ENCODE peak calls at places on chromosome 7, in six cellular contexts. U is spleen; K is CD8-positive, alpha-beta T cell; N is bronchial epithelial cell; I is brain microvascular endothelial cell; Y is K562. Q is an unnamed sample.

GRCh38 chr7:7100432-7100849 is 81.9 kb upstream of the C1GALT1 start:
- DNase-seq in Y (peak; percentile 86), N (peak; percentile 97), I (peak; percentile 28), U (no peak), K (no peak), Q (no peak)

GRCh38 chr7:30224511-30225031 is 59.8 kb upstream of the ZNRF2 start:
- DNase-seq in Y (no peak), U (no peak), K (no peak), N (peak; percentile 92), I (peak; percentile 27), Q (no peak)

GRCh38 chr7:127245582-127245981 is 7.2 kb downstream of the GRM8 start:
- DNase-seq in K (no peak), Y (no peak), I (no peak), N (no peak), U (no peak), Q (no peak)

GRCh38 chr7:75937958-75938786 is 23.2 kb downstream of the POR start:
- DNase-seq in N (no peak), K (no peak), U (no peak), Y (peak; percentile 84), I (peak; percentile 87), Q (no peak)

GRCh38 chr7:78563186-78563585 is 764.6 kb downstream of the PHTF2 start:
- DNase-seq in I (no peak), N (no peak), U (no peak), K (no peak), Y (no peak), Q (no peak)

GRCh38 chr7:27181795-27182275 is 3.2 kb downstream of the HOXA11 start:
- DNase-seq in I (no peak), N (no peak), U (peak; percentile 33), K (no peak), Y (no peak), Q (no peak)

GRCh38 chr7:25636871-25637283 is 408.6 kb upstream of the NPVF start:
- DNase-seq in N (no peak), K (no peak), U (no peak), I (no peak), Y (no peak), Q (no peak)

GRCh38 chr7:28137471-28137870 is 43.1 kb downstream of the JAZF1 start:
- DNase-seq in U (no peak), N (no peak), Y (no peak), K (no peak), I (no peak), Q (no peak)

GRCh38 chr7:79245623-79246249 is 207.7 kb downstream of the MAGI2 start:
- DNase-seq in I (no peak), U (no peak), N (peak; percentile 13), K (no peak), Y (no peak), Q (no peak)

GRCh38 chr7:140686921-140687320 is 9.6 kb upstream of the NDUFB2 start:
- DNase-seq in Y (no peak), I (no peak), N (no peak), U (peak; percentile 62), K (no peak), Q (no peak)

GRCh38 chr7:518630-519428 is 817 bp downstream of the PDGFA start:
- DNase-seq in U (no peak), Y (peak; percentile 78), K (peak; percentile 21), I (peak; percentile 51), N (peak; percentile 54), Q (peak; percentile 60)

GRCh38 chr7:142983825-142984224 is 21.7 kb upstream of the KEL start:
- DNase-seq in K (no peak), U (no peak), I (no peak), N (no peak), Y (peak; percentile 50), Q (no peak)

GRCh38 chr7:23467731-23468720 is 2.3 kb downstream of the IGF2BP3 start:
- DNase-seq in U (peak; percentile 59), N (no peak), Y (peak; percentile 51), K (no peak), I (no peak), Q (peak; percentile 24)

GRCh38 chr7:70670288-70670687 is 461.7 kb upstream of the GALNT17 start:
- DNase-seq in N (no peak), K (no peak), Y (no peak), U (no peak), I (no peak), Q (no peak)

GRCh38 chr7:16579216-16579615 is 52.6 kb downstream of the LRRC72 start:
- DNase-seq in Y (no peak), N (no peak), U (no peak), K (no peak), I (no peak), Q (no peak)

GRCh38 chr7:48299580-48300169 is 128.4 kb downstream of the ABCA13 start:
- DNase-seq in U (no peak), I (peak; percentile 87), Y (peak; percentile 52), N (peak; percentile 89), K (peak; percentile 19), Q (peak; percentile 43)

GRCh38 chr7:34087892-34088891 is 182.9 kb downstream of the BMPER start:
- DNase-seq in Y (no peak), K (no peak), U (no peak), N (peak; percentile 45), I (peak; percentile 49), Q (peak; percentile 14)
- TF ChIP-seq CTCF in Y (no peak), K (no peak), U (no peak), N (peak; percentile 85), I (peak; percentile 90), Q (peak; percentile 61)

GRCh38 chr7:42137431-42137830 is 99.6 kb downstream of the GLI3 start:
- DNase-seq in I (no peak), Y (no peak), N (no peak), K (no peak), U (no peak), Q (no peak)

GRCh38 chr7:42137941-42138340 is 99.1 kb downstream of the GLI3 start:
- DNase-seq in K (no peak), I (no peak), N (peak; percentile 37), U (no peak), Y (no peak), Q (no peak)

GRCh38 chr7:42135728-42136127 is 101.3 kb downstream of the GLI3 start:
- DNase-seq in K (no peak), N (no peak), U (no peak), I (no peak), Y (no peak), Q (no peak)

GRCh38 chr7:42139751-42140150 is 97.3 kb downstream of the GLI3 start:
- DNase-seq in N (no peak), K (no peak), I (no peak), Y (no peak), U (no peak), Q (no peak)

GRCh38 chr7:42138691-42139090 is 98.3 kb downstream of the GLI3 start:
- DNase-seq in U (no peak), Y (no peak), I (no peak), K (no peak), N (no peak), Q (no peak)
- TF ChIP-seq CTCF in U (no peak), Y (no peak), I (peak; percentile 37), K (no peak), N (no peak), Q (no peak)

GRCh38 chr7:116236020-116236630 is 25.8 kb downstream of the TES start:
- DNase-seq in N (no peak), K (peak; percentile 66), U (no peak), Y (peak; percentile 42), I (peak; percentile 47), Q (no peak)
- TF ChIP-seq CTCF in N (peak; percentile 33), K (peak; percentile 87), U (peak; percentile 17), Y (peak; percentile 81), I (peak; percentile 51), Q (peak; percentile 71)

DNA sequence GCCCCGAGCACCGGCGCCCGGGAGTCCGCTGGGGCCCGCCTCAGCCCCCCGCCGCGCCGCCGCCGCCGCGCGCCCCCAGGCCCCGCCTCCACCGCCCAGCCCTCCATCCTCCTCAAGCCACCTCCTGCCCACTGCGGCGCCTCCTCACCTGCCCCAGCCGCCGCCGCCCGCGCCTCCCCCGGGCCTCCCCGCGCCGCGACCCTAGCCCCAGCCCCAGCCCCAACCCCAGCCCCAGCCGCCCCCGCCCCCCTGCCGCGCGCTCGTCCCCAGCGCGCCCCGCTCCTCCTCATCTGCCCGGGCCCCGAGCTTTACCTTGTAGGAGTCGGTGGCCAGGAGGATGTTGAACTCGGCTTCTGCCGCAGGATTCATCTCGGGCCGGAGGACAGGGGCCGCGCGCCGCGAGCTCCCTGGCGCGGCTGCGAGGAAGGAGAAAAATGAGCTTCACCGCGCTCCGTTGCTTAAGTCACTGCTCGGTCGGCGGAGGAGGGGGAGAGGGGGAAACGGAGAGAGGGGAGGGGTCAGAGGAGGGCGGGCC is at the start of gene NAMPT:
- DNase-seq in U (no peak), K (peak; percentile 48), Y (peak; percentile 70), N (no peak), I (no peak), Q (peak; percentile 58)
- TF ChIP-seq CTCF in U (no peak), K (no peak), Y (no peak), N (no peak), I (no peak), Q (no peak)

DNA sequence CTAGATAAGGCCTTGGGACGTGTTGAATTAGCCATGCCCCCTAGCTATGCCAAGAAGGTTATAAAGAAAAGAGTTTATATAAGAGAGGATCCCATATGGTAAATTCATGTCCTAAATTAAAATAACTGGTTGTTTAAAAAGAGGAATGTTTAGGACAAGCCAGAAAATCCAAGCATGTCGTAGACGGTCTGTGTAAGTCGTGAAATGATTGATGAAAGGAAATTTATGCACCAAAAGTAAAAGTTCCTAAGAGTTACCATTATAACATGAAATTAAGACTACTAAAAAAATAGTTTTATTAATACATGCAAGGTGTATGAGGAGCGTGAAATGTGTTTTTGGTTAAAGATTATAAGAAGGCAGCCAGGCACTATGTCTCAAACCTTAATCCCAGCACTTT is 624.9 kb downstream of the ARL4A start:
- DNase-seq in Y (no peak), U (no peak), I (no peak), K (no peak), N (no peak), Q (no peak)
- TF ChIP-seq CTCF in Y (no peak), U (no peak), I (no peak), K (no peak), N (no peak), Q (no peak)

GRCh38 chr7:44976040-44976745 is 2.6 kb downstream of the MYO1G start:
- DNase-seq in Y (no peak), I (no peak), K (no peak), U (peak; percentile 76), N (no peak), Q (no peak)

GRCh38 chr7:44977304-44977858 is 1.4 kb downstream of the MYO1G start:
- DNase-seq in K (peak; percentile 80), I (no peak), U (peak; percentile 89), Y (peak; percentile 22), N (peak; percentile 27), Q (no peak)

GRCh38 chr7:44978511-44979366 is at the start of gene MYO1G:
- DNase-seq in I (no peak), Y (no peak), K (peak; percentile 89), N (no peak), U (peak; percentile 97), Q (no peak)

GRCh38 chr7:44976746-44977196 is 2.0 kb downstream of the MYO1G start:
- DNase-seq in U (peak; percentile 82), I (no peak), K (no peak), N (no peak), Y (no peak), Q (no peak)

DNA sequence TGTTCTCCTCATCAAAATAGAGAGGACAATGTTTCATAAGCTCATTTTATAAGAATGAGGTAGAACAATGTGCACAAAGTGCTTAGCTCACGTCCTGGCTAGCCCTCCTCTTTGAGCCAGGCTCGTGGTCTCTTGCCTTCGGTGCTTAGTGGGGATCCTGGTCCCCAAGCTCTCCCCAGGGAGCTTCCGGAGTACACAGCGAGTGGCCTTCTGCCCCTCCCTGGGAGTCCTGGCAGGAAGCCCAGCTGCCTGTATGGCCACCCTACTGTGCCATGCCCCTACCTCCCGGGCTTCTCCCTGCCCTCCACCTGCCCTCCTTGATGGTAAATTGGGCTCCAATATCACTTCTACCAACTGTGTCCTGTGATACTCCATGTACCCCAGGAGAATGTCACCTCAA is 859 bp downstream of the MYO1G start:
- DNase-seq in U (peak; percentile 83), K (no peak), N (no peak), I (no peak), Y (no peak), Q (no peak)
- TF ChIP-seq CTCF in U (no peak), K (no peak), N (no peak), I (no peak), Y (no peak), Q (no peak)

Q was measured in progenitor cell of endocrine pancreas.